ENCODE peak calls at places on chromosomes 1 and 21, in five cellular contexts. A is heart left ventricle; C is osteocyte; Z is CD8-positive, alpha-beta T cell; J is WTC11. M is an unnamed sample.

GRCh38 chr1:110348771-110349170 is 9.6 kb downstream of the RBM15 start:
- DNase-seq in C (no peak), Z (no peak), A (no peak), J (no peak), M (no peak)

GRCh38 chr1:98874828-98875227 is 129.8 kb downstream of the PLPPR5 start:
- DNase-seq in Z (no peak), C (no peak), J (no peak), A (no peak), M (no peak)

GRCh38 chr1:212607206-212607923 is 1.2 kb upstream of the ATF3 start:
- DNase-seq in C (no peak), A (peak; percentile 55), Z (peak; percentile 18), J (no peak), M (no peak)

GRCh38 chr1:45685308-45686080 is 839 bp downstream of the GPBP1L1 start:
- DNase-seq in C (no peak), A (no peak), J (no peak), Z (no peak), M (peak; percentile 16)

GRCh38 chr1:74689800-74690696 is 16.5 kb upstream of the ERICH3 start:
- DNase-seq in C (no peak), A (no peak), Z (peak; percentile 38), J (peak; percentile 51), M (peak; percentile 67)

GRCh38 chr1:3899776-3900149 is 309 bp downstream of the C1orf174 start:
- DNase-seq in Z (no peak), C (no peak), A (no peak), J (peak; percentile 57), M (no peak)

GRCh38 chr1:39689635-39690034 is 1.6 kb downstream of the HPCAL4 start:
- DNase-seq in Z (no peak), A (no peak), J (no peak), C (no peak), M (no peak)

GRCh38 chr1:71881611-71882010 is 400.7 kb downstream of the NEGR1 start:
- DNase-seq in Z (no peak), A (no peak), C (no peak), J (no peak), M (no peak)

GRCh38 chr1:21185221-21185731 is 8.6 kb upstream of the EIF4G3 start:
- DNase-seq in A (no peak), Z (no peak), C (no peak), J (no peak), M (no peak)

GRCh38 chr1:201538618-201539551 is at the start of gene NAV1:
- DNase-seq in J (peak; percentile 65), C (peak; percentile 89), Z (no peak), A (peak; percentile 79), M (peak; percentile 87)
- TF ChIP-seq CTCF in J (no peak), C (no peak), Z (no peak), A (no peak), M (no peak)

GRCh38 chr21:31732538-31732864 is 583 bp upstream of the SCAF4 start:
- DNase-seq in Z (no peak), A (no peak), J (no peak), C (no peak), M (no peak)

GRCh38 chr21:31729622-31730343 is 2.1 kb downstream of the SCAF4 start:
- DNase-seq in A (no peak), Z (no peak), J (no peak), C (no peak), M (no peak)

GRCh38 chr21:31730687-31731111 is 1.2 kb downstream of the SCAF4 start:
- DNase-seq in C (no peak), Z (no peak), J (peak; percentile 73), A (no peak), M (no peak)

GRCh38 chr21:31731802-31732537 is at the start of gene SCAF4:
- DNase-seq in Z (peak; percentile 73), A (peak; percentile 95), J (peak; percentile 84), C (peak; percentile 97), M (peak; percentile 81)

DNA sequence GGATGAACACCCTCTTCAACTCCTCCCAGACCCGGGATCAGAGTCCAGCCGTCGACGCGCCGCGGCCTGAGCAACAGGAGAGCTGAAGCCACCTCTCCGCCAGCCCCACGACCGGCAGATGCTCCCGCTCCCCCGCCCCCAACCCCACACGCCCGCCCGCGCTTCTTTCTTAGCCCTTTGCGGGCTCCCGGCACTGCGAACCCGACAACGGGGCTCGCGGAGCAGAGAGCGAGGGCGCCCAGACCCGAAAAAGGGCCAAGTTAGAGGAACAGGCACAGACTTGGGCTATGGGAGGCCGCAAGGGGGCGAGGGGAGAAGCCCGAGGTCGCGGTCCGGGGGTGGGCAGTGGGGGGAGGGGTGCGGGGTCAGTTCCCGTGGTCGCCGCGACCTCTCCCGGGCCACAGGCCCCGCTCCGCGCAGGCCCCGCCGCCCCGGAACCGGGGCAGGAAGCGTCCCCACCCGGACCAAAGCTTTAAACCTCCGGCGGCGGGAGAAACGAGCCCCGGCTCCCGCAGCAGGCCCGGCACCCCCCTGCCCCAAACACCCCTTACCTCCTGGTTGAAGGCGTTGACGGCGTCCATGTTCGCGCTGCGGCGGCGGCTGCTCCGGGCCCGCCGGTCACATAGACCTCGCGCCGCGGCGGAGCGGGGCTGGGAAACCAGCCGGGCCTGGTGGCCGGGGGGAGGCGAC is 661 bp downstream of the SCAF4 start:
- DNase-seq in J (peak; percentile 57), Z (peak; percentile 56), C (peak; percentile 85), A (peak; percentile 56), M (peak; percentile 34)
- TF ChIP-seq CTCF in J (no peak), Z (no peak), C (no peak), A (no peak), M (peak; percentile 1)

GRCh38 chr21:31108969-31109368 is 70.7 kb upstream of the KRTAP19-8 start:
- DNase-seq in Z (no peak), C (no peak), J (no peak), A (no peak), M (peak; percentile 31)
- TF ChIP-seq CTCF in Z (peak; percentile 32), C (peak; percentile 48), J (no peak), A (no peak), M (peak; percentile 35)

DNA sequence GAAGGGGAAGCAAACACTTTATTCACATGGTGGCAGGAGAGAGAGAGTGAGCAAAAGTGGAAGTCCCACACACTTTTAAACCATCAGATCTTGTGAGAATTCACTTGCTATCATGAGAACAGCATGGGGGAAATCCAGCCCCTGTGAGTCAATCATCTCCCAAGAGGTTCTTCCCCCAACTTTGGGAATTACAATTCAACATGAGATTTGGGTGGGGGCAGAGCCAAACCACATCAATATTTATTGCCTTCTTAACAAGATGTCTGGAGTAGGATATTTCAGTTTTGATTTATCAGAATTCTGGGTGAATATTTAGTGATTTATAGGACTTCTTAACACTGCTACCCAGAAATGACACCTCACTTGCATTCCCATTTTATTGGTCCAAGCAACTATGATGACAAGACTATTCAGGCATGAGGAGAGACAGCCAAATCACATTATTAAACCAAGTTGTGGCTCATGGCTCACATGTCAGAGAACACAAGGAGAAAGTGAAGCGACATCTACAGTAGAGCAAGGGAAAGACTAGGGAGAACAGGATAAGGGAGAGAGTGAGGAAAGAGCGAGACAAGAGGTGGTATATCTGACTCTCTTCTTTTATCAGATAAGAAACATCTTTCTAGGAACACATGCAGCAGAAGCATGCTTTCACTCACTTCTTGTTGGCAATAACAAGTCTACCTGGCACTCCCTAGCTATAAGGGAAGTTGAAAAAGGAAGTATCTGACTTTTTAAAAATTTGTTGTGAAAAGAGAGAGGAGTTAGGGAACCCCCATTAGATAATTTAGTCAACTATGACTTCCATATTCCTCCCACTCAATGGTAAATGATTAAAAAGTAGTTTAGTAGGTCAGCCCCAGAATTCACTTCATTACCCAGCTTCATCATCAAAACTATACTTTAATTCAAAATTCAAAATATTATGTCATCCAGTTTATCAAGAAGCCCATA is 36.6 kb upstream of the PTPRC start:
- DNase-seq in Z (no peak), A (no peak), J (no peak), C (no peak), M (peak; percentile 64)
- TF ChIP-seq CTCF in Z (no peak), A (no peak), J (no peak), C (no peak), M (no peak)

DNA sequence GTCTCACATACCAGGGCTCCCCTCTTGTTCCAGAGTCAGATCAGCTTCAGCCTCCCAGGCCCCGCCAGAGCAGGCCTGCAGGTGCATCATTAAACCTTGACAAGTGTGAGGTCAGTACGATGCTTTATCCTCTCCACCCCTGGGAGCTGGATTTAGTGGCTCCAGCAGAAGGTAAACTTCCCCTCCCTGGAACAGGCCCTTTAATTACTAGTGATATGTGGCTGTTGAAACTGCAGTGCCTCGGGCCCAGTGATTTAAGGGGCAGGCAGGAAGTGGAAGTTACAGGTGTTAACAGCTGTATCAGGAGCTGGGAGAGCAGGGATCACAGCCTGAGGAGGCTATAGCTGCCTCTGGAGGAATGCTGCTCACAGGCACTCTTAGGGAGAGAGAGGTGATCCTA is 132.4 kb upstream of the KLHDC7A start:
- DNase-seq in Z (no peak), A (no peak), J (no peak), C (no peak), M (no peak)
- TF ChIP-seq CTCF in Z (no peak), A (no peak), J (no peak), C (no peak), M (no peak)

GRCh38 chr1:96214982-96215381 is 506.6 kb upstream of the PTBP2 start:
- DNase-seq in J (no peak), Z (no peak), C (no peak), A (no peak), M (peak; percentile 23)

DNA sequence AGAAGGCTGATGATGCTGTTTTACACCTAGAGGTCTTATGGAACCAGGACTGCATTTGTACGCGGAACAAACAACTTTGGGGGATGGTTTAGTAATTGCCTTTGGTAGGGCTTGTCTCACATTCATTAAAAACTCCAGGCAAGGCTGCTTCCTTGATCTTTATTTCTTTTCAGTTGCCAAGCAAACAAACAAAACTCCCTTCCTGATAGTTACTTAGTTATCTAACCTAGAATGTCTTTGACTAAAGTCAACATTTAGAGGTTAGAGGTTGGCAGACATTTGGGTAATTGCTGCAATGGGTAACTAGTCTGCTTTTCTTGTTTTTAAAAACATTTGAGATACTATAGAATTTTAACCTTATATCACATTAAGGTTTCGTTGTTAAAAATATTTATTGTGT is 500.9 kb upstream of the PTBP2 start:
- DNase-seq in Z (no peak), C (no peak), A (no peak), J (no peak), M (no peak)
- TF ChIP-seq CTCF in Z (no peak), C (no peak), A (no peak), J (no peak), M (no peak)

GRCh38 chr1:19967808-19968207 is 11.6 kb downstream of the PLA2G2A start:
- DNase-seq in A (peak; percentile 86), J (no peak), C (no peak), Z (no peak), M (peak; percentile 66)
- TF ChIP-seq CTCF in A (no peak), J (no peak), C (no peak), Z (no peak), M (no peak)

GRCh38 chr1:156433032-156433431 is 64.0 kb downstream of the RHBG start:
- DNase-seq in A (no peak), C (no peak), Z (no peak), J (no peak), M (no peak)
- TF ChIP-seq CTCF in A (no peak), C (no peak), Z (no peak), J (no peak), M (no peak)

GRCh38 chr1:176241385-176242015 is 34.4 kb upstream of the COP1 start:
- DNase-seq in C (no peak), A (no peak), J (no peak), Z (no peak), M (peak; percentile 94)

DNA sequence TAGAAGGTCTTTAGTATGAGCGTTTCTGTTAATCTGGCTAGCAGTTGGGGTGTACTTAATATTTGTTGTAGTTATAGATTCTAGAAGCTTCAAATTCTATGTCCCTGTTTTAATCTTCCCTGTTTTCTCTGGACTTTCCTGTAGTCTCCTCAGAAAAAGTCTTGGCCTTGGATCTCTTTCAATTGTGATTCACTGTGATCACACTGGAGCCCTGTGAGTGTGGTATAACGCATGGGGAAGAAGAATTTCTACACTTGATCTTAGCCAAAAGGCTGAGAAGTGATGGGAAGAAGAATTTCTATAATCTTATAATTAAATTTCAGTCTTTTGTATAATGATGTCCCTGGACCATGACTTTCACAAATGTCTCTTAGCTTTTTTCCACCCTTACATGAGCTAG is 36.7 kb upstream of the COP1 start:
- DNase-seq in J (no peak), C (no peak), Z (no peak), A (no peak), M (peak; percentile 78)
- TF ChIP-seq CTCF in J (no peak), C (no peak), Z (no peak), A (no peak), M (no peak)

M was measured in fibroblast of mammary gland.